ENCODE peak calls at places on chromosome 9, in seven cellular contexts. W is heart left ventricle, G is body of pancreas, D is uterus, R is IMR-90, O is transverse colon, H is A549. V is an unnamed sample. For H3K4me1, the result is how much of the 10 kb centered on the place peaks cover.

GRCh38 chr9:136837146-136837855 is 5.0 kb upstream of the AJM1 start:
- DNase-seq in W (no peak), G (no peak), D (no peak), R (no peak), O (no peak), H (no peak), V (no peak)

GRCh38 chr9:752681-753200 is 88.8 kb upstream of the DMRT1 start:
- DNase-seq in W (no peak), G (no peak), D (no peak), R (peak), O (no peak), H (no peak), V (peak)

GRCh38 chr9:3887121-3887797 is 361.5 kb upstream of the RFX3 start:
- DNase-seq in W (no peak), G (no peak), D (no peak), R (no peak), O (no peak), H (no peak), V (no peak)

GRCh38 chr9:4137234-4137633 is 162.6 kb downstream of the GLIS3 start:
- DNase-seq in W (no peak), G (no peak), D (no peak), R (peak), O (no peak), H (peak), V (no peak)

GRCh38 chr9:114165407-114166102 is 10.2 kb downstream of the COL27A1 start:
- DNase-seq in W (no peak), G (no peak), D (no peak), R (no peak), O (no peak), H (no peak), V (no peak)

GRCh38 chr9:97109194-97109811 is 70.4 kb upstream of the CTSV start:
- DNase-seq in W (peak), G (peak), D (no peak), R (peak), O (peak), H (peak), V (no peak)

GRCh38 chr9:32264171-32264862 is 120.1 kb upstream of the ACO1 start:
- DNase-seq in W (no peak), G (no peak), D (peak), R (peak), O (no peak), H (no peak), V (no peak)

GRCh38 chr9:127179633-127180401 is 57.4 kb upstream of the ANGPTL2 start:
- DNase-seq in W (peak), G (peak), D (peak), R (no peak), O (peak), H (no peak), V (no peak)

GRCh38 chr9:967851-968641 is 8.4 kb upstream of the DMRT3 start:
- DNase-seq in W (no peak), G (no peak), D (no peak), R (peak), O (no peak), H (no peak), V (no peak)

GRCh38 chr9:34664281-34665108 is 2.0 kb upstream of the CCL27 start:
- DNase-seq in W (peak), G (peak), D (peak), R (peak), O (peak), H (peak), V (no peak)

GRCh38 chr9:111632051-111632450 is 917 bp downstream of the DNAJC25 start:
- DNase-seq in W (no peak), G (no peak), D (no peak), R (no peak), O (no peak), H (no peak), V (no peak)

GRCh38 chr9:37678789-37679273 is 28.1 kb downstream of the FRMPD1 start:
- DNase-seq in W (no peak), G (no peak), D (no peak), R (no peak), O (no peak), H (no peak), V (peak)

GRCh38 chr9:9790216-9790872 is 822.5 kb downstream of the PTPRD start:
- DNase-seq in W (no peak), G (peak), D (no peak), R (no peak), O (peak), H (no peak), V (no peak)

GRCh38 chr9:3875371-3876132 is 349.8 kb upstream of the RFX3 start:
- DNase-seq in W (no peak), G (no peak), D (no peak), R (peak), O (no peak), H (peak), V (no peak)

GRCh38 chr9:16371306-16371705 is 499.2 kb downstream of the BNC2 start:
- DNase-seq in W (no peak), G (no peak), D (no peak), R (no peak), O (no peak), H (no peak), V (no peak)

GRCh38 chr9:5502553-5502952 is 7.8 kb upstream of the PDCD1LG2 start:
- DNase-seq in W (no peak), G (no peak), D (no peak), R (no peak), O (no peak), H (no peak), V (no peak)

GRCh38 chr9:113574381-113575262 is 111.1 kb downstream of the RGS3 start:
- DNase-seq in W (peak), G (peak), D (peak), R (no peak), O (no peak), H (no peak), V (no peak)

GRCh38 chr9:136863623-136864273 is 2.4 kb downstream of the EDF1 start:
- DNase-seq in W (no peak), G (no peak), D (no peak), R (no peak), O (no peak), H (no peak), V (no peak)

GRCh38 chr9:36392489-36392888 is 7.6 kb downstream of the RNF38 start:
- DNase-seq in W (no peak), G (no peak), D (no peak), R (peak), O (no peak), H (no peak), V (no peak)

GRCh38 chr9:72041775-72042194 is 18.6 kb downstream of the C9orf57 start:
- DNase-seq in W (peak), G (peak), D (peak), R (peak), O (no peak), H (no peak), V (no peak)

GRCh38 chr9:133200631-133201030 is 8.4 kb downstream of the OBP2B start:
- DNase-seq in W (no peak), G (no peak), D (no peak), R (no peak), O (no peak), H (no peak), V (no peak)

GRCh38 chr9:110767559-110768063 is 99.0 kb downstream of the MUSK start:
- DNase-seq in W (peak), G (peak), D (peak), R (peak), O (peak), H (no peak), V (no peak)

GRCh38 chr9:96327694-96328352 is 25.8 kb upstream of the HSD17B3 start:
- DNase-seq in W (no peak), G (peak), D (peak), R (peak), O (peak), H (peak), V (no peak)

GRCh38 chr9:36834736-36835135 is 199.3 kb downstream of the PAX5 start:
- DNase-seq in W (no peak), G (no peak), D (no peak), R (no peak), O (no peak), H (no peak), V (no peak)

DNA sequence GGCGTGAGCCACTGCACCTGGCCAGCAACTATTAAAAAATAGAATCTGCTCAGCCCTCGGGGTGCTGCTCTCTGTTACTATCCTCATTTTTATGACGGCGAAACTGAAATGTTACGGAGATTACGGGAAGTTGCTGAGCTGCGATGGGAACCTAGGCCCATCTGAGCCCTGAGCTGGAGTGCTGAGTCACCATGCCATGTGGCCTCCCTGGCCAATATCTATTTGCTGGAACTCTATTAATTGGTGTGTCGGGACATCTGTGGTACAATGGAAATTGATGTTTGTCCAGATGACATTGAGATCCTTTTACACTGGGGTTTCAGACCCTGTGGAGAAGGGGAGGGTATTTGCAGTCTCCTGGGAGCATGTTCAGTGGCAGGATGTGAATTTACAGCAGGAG is 8.1 kb downstream of the PRDM12 start:
- DNase-seq in W (no peak), G (no peak), D (no peak), R (no peak), O (no peak), H (no peak), V (no peak)
- H3K4me1 ChIP-seq in W (under half), G (under half), D (under half), R (under half), O (under half), H (under half), V (under half)

DNA sequence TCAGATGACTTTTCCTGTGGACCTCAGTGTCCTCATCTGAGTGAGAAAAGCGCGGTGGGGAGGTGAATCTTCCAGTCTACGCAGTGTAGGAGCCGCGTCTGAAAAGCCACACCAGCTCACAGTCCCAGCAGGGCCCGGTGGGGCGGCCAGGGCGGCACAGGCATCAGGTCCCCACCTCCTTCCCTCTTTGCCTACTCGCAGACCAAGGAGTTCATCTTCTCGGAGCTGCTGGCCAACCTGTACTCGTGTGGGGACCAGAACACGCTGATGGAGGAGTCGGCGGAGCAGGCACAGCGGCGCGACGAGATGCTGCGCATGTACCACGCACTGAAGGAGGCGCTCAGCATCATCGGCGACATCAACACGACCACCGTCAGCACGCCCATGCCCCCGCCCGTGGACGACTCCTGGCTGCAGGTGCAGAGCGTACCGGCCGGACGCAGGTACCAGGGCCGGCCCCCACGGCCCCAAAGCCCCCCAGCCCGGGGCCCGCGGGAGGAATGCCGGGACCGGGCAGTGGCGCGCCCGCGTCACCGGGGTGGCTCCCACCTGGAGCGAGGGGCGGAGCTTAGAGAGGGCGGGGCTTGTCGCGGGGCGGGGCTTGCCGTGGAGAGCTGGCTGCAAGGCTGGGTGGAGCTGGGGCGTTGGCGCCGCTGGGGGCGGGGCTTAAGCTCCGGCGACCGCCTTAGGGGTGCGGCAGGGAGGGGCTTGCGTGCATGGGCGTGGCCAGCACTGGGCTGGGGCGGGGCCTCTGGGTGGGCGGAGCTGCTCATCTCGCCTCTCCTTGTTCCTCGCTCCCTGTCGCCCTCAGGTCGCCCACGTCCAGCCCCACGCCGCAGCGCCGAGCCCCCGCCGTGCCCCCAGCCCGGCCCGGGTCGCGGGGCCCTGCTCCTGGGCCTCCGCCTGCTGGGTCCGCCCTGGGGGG is 25.6 kb downstream of the GOLGA2 start:
- DNase-seq in W (peak), G (peak), D (peak), R (peak), O (peak), H (peak), V (no peak)
- TF ChIP-seq POLR2A in W (no peak), G (no peak), D (no peak), R (no peak), O (no peak), H (no peak), V (no peak)

GRCh38 chr9:120922404-120923173 is 4.0 kb downstream of the TRAF1 start:
- DNase-seq in W (no peak), G (no peak), D (no peak), R (no peak), O (peak), H (no peak), V (no peak)

GRCh38 chr9:120923620-120924328 is 2.8 kb downstream of the TRAF1 start:
- DNase-seq in W (no peak), G (no peak), D (no peak), R (no peak), O (peak), H (no peak), V (no peak)

GRCh38 chr9:120919639-120920494 is 6.7 kb downstream of the TRAF1 start:
- DNase-seq in W (no peak), G (no peak), D (no peak), R (no peak), O (no peak), H (no peak), V (no peak)

GRCh38 chr9:120920495-120921178 is 6.0 kb downstream of the TRAF1 start:
- DNase-seq in W (no peak), G (no peak), D (no peak), R (no peak), O (no peak), H (no peak), V (no peak)

GRCh38 chr9:120921751-120922181 is 4.8 kb downstream of the TRAF1 start:
- DNase-seq in W (no peak), G (no peak), D (no peak), R (no peak), O (no peak), H (no peak), V (no peak)
- TF ChIP-seq CTCF in W (no peak), G (no peak), D (no peak), R (no peak), O (no peak), H (no peak), V (no peak)

GRCh38 chr9:93577045-93577939 is 908 bp downstream of the PHF2 start:
- DNase-seq in W (peak), G (peak), D (peak), R (no peak), O (peak), H (peak), V (peak)
- H3K4me1 ChIP-seq in W (under half), G (half or more), D (under half), R (under half), O (under half), H (under half), V (half or more)

GRCh38 chr9:131395027-131395744 is 1.3 kb downstream of the PRRC2B start:
- DNase-seq in W (no peak), G (peak), D (no peak), R (no peak), O (peak), H (no peak), V (no peak)
- TF ChIP-seq POLR2A in W (no peak), G (peak), D (no peak), R (no peak), O (peak), H (no peak), V (no peak)

DNA sequence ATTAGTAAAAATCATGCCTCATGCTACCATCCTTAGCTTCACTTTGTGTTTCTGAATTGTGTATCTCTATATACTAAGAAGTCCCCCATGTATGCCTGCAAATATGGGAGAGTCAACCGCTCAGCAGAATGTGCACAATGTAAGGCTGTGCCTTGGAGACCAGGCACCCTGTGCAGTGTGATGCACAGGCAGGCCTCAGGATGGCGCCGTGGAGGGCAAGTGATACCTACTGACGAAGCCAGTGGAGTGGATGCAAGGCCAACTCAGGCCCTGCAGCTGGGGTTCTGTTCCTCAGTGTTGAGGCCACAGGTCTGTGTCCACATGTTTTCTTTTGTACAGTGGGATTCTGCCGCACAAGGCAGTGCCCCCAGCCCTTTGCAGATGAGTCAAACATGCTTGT is 28.4 kb downstream of the SYK start:
- DNase-seq in W (no peak), G (no peak), D (no peak), R (no peak), O (no peak), H (no peak), V (peak)
- TF ChIP-seq CTCF in W (no peak), G (no peak), D (no peak), R (no peak), O (no peak), H (no peak), V (no peak)